ENCODE peak calls at places on chromosomes 12 and 14, in four cellular contexts. A is tibial artery, I is keratinocyte, J is astrocyte of the spinal cord. E is an unnamed sample.

GRCh38 chr14:55835985-55836384 is 256.0 kb downstream of the KTN1 start:
- DNase-seq in A (no peak), I (no peak), J (no peak), E (no peak)

GRCh38 chr12:107134558-107134957 is 41.2 kb upstream of the CRY1 start:
- DNase-seq in A (no peak), I (no peak), J (no peak), E (no peak)

GRCh38 chr12:103698752-103699540 is 111.9 kb downstream of the STAB2 start:
- DNase-seq in A (no peak), I (no peak), J (no peak), E (no peak)

GRCh38 chr12:103392722-103393121 is 103.0 kb downstream of the C12orf42 start:
- DNase-seq in A (no peak), I (no peak), J (no peak), E (no peak)

GRCh38 chr12:54723653-54724256 is 75.6 kb upstream of the DCD start:
- DNase-seq in A (no peak), I (no peak), J (no peak), E (no peak)

GRCh38 chr12:77325505-77325904 is 260.1 kb upstream of the E2F7 start:
- DNase-seq in A (no peak), I (no peak), J (no peak), E (no peak)

GRCh38 chr12:93668919-93669418 is 8.2 kb upstream of the CRADD start:
- DNase-seq in A (no peak), I (no peak), J (no peak), E (no peak)

GRCh38 chr12:98492580-98493140 is 22.7 kb upstream of the TMPO start:
- DNase-seq in A (no peak), I (no peak), J (no peak), E (no peak)

GRCh38 chr14:32226051-32226450 is 23.0 kb upstream of the RNU6-8 start:
- DNase-seq in A (no peak), I (no peak), J (peak; percentile 20), E (no peak)

DNA sequence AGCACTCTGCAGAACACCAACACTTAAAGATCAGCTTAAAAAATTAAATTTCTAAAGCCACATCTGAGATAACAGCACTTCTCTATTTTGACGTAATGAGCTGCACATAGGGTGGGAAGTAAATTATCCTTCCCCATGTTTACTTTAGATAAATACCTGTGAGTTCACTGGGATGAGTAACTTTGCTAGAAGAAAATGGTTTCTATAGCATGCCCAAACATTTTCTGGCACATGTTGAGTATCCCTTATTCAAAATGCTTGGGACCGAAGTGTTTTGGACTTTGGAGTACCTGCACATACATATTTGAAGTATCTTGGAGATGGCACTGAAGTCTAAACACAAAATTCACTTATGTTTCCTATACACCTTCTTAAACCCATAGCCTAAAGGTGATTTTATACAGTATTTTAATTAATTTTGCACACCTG is 6.6 kb downstream of the SLC38A2 start:
- DNase-seq in A (no peak), I (no peak), J (peak; percentile 28), E (no peak)
- H3K4me3 ChIP-seq in A (peak overlapping the region; percentile 88), I (no peak overlapping the region), J (no peak overlapping the region), E (peak overlapping the region; percentile 88)

GRCh38 chr12:86265329-86265695 is 9.1 kb upstream of the MGAT4C start:
- DNase-seq in A (no peak), I (no peak), J (no peak), E (no peak)
- H3K4me3 ChIP-seq in A (peak overlapping the region; percentile 39), I (no peak overlapping the region), J (peak overlapping the region; percentile 37), E (no peak overlapping the region)

DNA sequence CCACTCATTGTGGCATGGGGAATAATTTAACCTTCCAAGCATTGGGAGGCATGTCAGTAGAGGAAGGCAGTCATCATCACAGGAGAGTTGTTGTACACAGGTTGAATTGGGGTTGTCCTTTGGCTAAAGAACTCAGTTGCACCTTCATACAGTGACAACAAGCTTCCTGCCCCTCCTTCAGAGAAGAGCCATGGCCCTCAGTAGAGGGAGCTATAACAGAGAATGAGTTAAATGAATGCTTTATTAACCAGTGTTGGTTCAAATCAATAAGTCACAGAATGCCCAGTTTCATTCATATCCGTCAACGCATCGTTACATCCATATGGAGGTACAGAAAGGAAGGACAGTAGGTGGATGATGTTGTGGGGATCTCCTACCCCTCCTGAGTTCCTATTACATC is 4.8 kb downstream of the IFNG-AS1 start:
- DNase-seq in A (no peak), I (no peak), J (no peak), E (no peak)
- H3K4me3 ChIP-seq in A (no peak overlapping the region), I (no peak overlapping the region), J (no peak overlapping the region), E (no peak overlapping the region)

GRCh38 chr12:42262271-42262670 is 24.2 kb upstream of the YAF2 start:
- DNase-seq in A (no peak), I (no peak), J (no peak), E (no peak)

GRCh38 chr12:42259699-42260098 is 21.7 kb upstream of the YAF2 start:
- DNase-seq in A (no peak), I (no peak), J (no peak), E (no peak)

GRCh38 chr12:42255875-42256261 is 17.8 kb upstream of the YAF2 start:
- DNase-seq in A (no peak), I (no peak), J (no peak), E (no peak)

GRCh38 chr12:42261708-42262107 is 23.7 kb upstream of the YAF2 start:
- DNase-seq in A (no peak), I (no peak), J (no peak), E (no peak)

GRCh38 chr12:42260518-42260917 is 22.5 kb upstream of the YAF2 start:
- DNase-seq in A (no peak), I (no peak), J (no peak), E (no peak)
- H3K4me3 ChIP-seq in A (no peak overlapping the region), I (no peak overlapping the region), J (no peak overlapping the region), E (no peak overlapping the region)

GRCh38 chr12:124515981-124516380 is 51.4 kb downstream of the NCOR2 start:
- DNase-seq in A (no peak), I (no peak), J (no peak), E (no peak)

GRCh38 chr12:124518051-124518932 is 49.1 kb downstream of the NCOR2 start:
- DNase-seq in A (peak; percentile 100), I (peak; percentile 92), J (peak; percentile 100), E (peak; percentile 97)

GRCh38 chr12:124514996-124515932 is 52.1 kb downstream of the NCOR2 start:
- DNase-seq in A (no peak), I (no peak), J (no peak), E (no peak)

GRCh38 chr12:124516850-124517249 is 50.6 kb downstream of the NCOR2 start:
- DNase-seq in A (no peak), I (no peak), J (no peak), E (no peak)

GRCh38 chr12:124517260-124518050 is 50.0 kb downstream of the NCOR2 start:
- DNase-seq in A (peak; percentile 80), I (no peak), J (peak; percentile 52), E (peak; percentile 88)
- H3K4me3 ChIP-seq in A (peak overlapping the region; percentile 64), I (peak overlapping the region; percentile 62), J (peak overlapping the region; percentile 65), E (peak overlapping the region; percentile 64)